ENCODE peak calls at places on chromosomes 12 and 14, in ten cellular contexts. S is T-helper 17 cell; H is naive B cell; T is activated T-cell treated with anti-CD3 and anti-CD28 coated beads, Interleukin-2, amount 50 U/mL, for 4 hours; C is left lung; Q is activated CD8-positive, alpha-beta T cell treated with anti-CD3 and anti-CD28 coated beads for 36 hours; F is CD4-positive, alpha-beta T cell; J is pancreas; Y is CD4-positive, CD25-positive, alpha-beta regulatory T cell; A is T-cell. M is an unnamed sample.

GRCh38 chr14:32202468-32202865 is 602 bp downstream of the RNU6-8 start:
- ATAC-seq in S (no peak), H (no peak), T (no peak), C (peak), Q (no peak), F (no peak), J (no peak), Y (no peak), A (no peak), M (no peak)

GRCh38 chr14:105533811-105534498 is 7.6 kb downstream of the TMEM121 start:
- ATAC-seq in S (no peak), H (no peak), T (no peak), C (no peak), Q (no peak), F (no peak), J (no peak), Y (no peak), A (no peak), M (no peak)

GRCh38 chr12:111757361-111758119 is 9.2 kb upstream of the ALDH2 start:
- ATAC-seq in S (no peak), H (peak), T (no peak), C (peak), Q (peak), F (no peak), J (peak), Y (no peak), A (no peak), M (peak)

GRCh38 chr14:68922201-68922613 is 56.9 kb downstream of the ACTN1 start:
- ATAC-seq in S (no peak), H (no peak), T (no peak), C (no peak), Q (no peak), F (no peak), J (no peak), Y (no peak), A (no peak), M (no peak)

GRCh38 chr12:15688838-15689237 is 100.3 kb downstream of the EPS8 start:
- ATAC-seq in S (no peak), H (no peak), T (no peak), C (peak), Q (no peak), F (no peak), J (no peak), Y (no peak), A (no peak), M (no peak)

GRCh38 chr14:69101331-69101826 is 51.5 kb downstream of the DCAF5 start:
- ATAC-seq in S (peak), H (no peak), T (peak), C (peak), Q (peak), F (peak), J (peak), Y (peak), A (peak), M (no peak)

GRCh38 chr12:54352022-54352531 is 12.2 kb downstream of the GPR84 start:
- ATAC-seq in S (peak), H (peak), T (peak), C (peak), Q (peak), F (peak), J (peak), Y (peak), A (peak), M (no peak)

GRCh38 chr12:56599797-56600196 is 30.3 kb downstream of the BAZ2A start:
- ATAC-seq in S (no peak), H (no peak), T (no peak), C (peak), Q (no peak), F (no peak), J (no peak), Y (no peak), A (no peak), M (no peak)

GRCh38 chr14:40371011-40371410 is 938.8 kb upstream of the FBXO33 start:
- ATAC-seq in S (no peak), H (no peak), T (no peak), C (no peak), Q (no peak), F (no peak), J (no peak), Y (no peak), A (no peak), M (no peak)

GRCh38 chr14:34098985-34099349 is 148.1 kb upstream of the EGLN3 start:
- ATAC-seq in S (no peak), H (no peak), T (no peak), C (no peak), Q (no peak), F (no peak), J (no peak), Y (no peak), A (no peak), M (no peak)

GRCh38 chr12:103495783-103496456 is at the start of gene C12orf42:
- ATAC-seq in S (peak), H (peak), T (peak), C (peak), Q (peak), F (peak), J (peak), Y (peak), A (peak), M (peak)

GRCh38 chr14:22472935-22473854 is 115.8 kb downstream of the DAD1 start:
- ATAC-seq in S (no peak), H (peak), T (no peak), C (peak), Q (no peak), F (no peak), J (peak), Y (no peak), A (no peak), M (peak)

GRCh38 chr12:108772247-108772646 is 40.9 kb upstream of the CORO1C start:
- ATAC-seq in S (no peak), H (peak), T (no peak), C (no peak), Q (no peak), F (no peak), J (no peak), Y (no peak), A (no peak), M (peak)

GRCh38 chr12:9349888-9350885 is 142.0 kb upstream of the PZP start:
- ATAC-seq in S (no peak), H (no peak), T (no peak), C (peak), Q (no peak), F (no peak), J (no peak), Y (no peak), A (no peak), M (no peak)

GRCh38 chr12:64672925-64673409 is 62.7 kb downstream of the RASSF3 start:
- ATAC-seq in S (no peak), H (no peak), T (no peak), C (no peak), Q (no peak), F (no peak), J (peak), Y (no peak), A (no peak), M (no peak)

GRCh38 chr14:60753264-60754126 is 18.9 kb downstream of the MNAT1 start:
- ATAC-seq in S (peak), H (peak), T (peak), C (peak), Q (peak), F (peak), J (no peak), Y (peak), A (peak), M (peak)

GRCh38 chr12:10119072-10119471 is 10.9 kb downstream of the CLEC7A start:
- ATAC-seq in S (no peak), H (no peak), T (no peak), C (peak), Q (no peak), F (no peak), J (no peak), Y (no peak), A (no peak), M (no peak)

GRCh38 chr12:26264215-26264838 is 69.0 kb downstream of the SSPN start:
- ATAC-seq in S (no peak), H (no peak), T (no peak), C (peak), Q (no peak), F (no peak), J (no peak), Y (no peak), A (no peak), M (no peak)

GRCh38 chr12:93107514-93107942 is 178.4 kb upstream of the EEA1 start:
- ATAC-seq in S (no peak), H (no peak), T (no peak), C (no peak), Q (no peak), F (no peak), J (no peak), Y (no peak), A (no peak), M (no peak)

GRCh38 chr14:64654931-64655330 is 49.3 kb upstream of the PLEKHG3 start:
- ATAC-seq in S (no peak), H (no peak), T (no peak), C (peak), Q (no peak), F (no peak), J (no peak), Y (no peak), A (no peak), M (no peak)

GRCh38 chr14:44379292-44379977 is 127.6 kb downstream of the FSCB start:
- ATAC-seq in S (no peak), H (no peak), T (no peak), C (no peak), Q (no peak), F (no peak), J (no peak), Y (no peak), A (no peak), M (no peak)

GRCh38 chr14:75046899-75047298 is 4.4 kb downstream of the MLH3 start:
- ATAC-seq in S (no peak), H (no peak), T (peak), C (no peak), Q (peak), F (no peak), J (no peak), Y (no peak), A (no peak), M (no peak)

GRCh38 chr12:32312049-32312670 is 87.2 kb upstream of the FGD4 start:
- ATAC-seq in S (no peak), H (peak), T (peak), C (peak), Q (no peak), F (peak), J (no peak), Y (no peak), A (peak), M (no peak)

GRCh38 chr12:39752482-39753147 is 133.0 kb upstream of the ABCD2 start:
- ATAC-seq in S (no peak), H (no peak), T (no peak), C (no peak), Q (no peak), F (no peak), J (no peak), Y (no peak), A (no peak), M (no peak)

GRCh38 chr12:124700810-124701594 is 133.6 kb upstream of the NCOR2 start:
- ATAC-seq in S (no peak), H (no peak), T (no peak), C (peak), Q (no peak), F (no peak), J (peak), Y (no peak), A (no peak), M (no peak)

GRCh38 chr12:58957298-58957697 is 37.0 kb upstream of the LRIG3 start:
- ATAC-seq in S (no peak), H (no peak), T (no peak), C (no peak), Q (no peak), F (no peak), J (no peak), Y (no peak), A (no peak), M (no peak)

GRCh38 chr12:122459211-122459610 is 36.7 kb upstream of the CLIP1 start:
- ATAC-seq in S (no peak), H (no peak), T (no peak), C (no peak), Q (no peak), F (no peak), J (no peak), Y (no peak), A (no peak), M (no peak)

GRCh38 chr12:119151445-119151844 is 27.3 kb upstream of the HSPB8 start:
- ATAC-seq in S (no peak), H (no peak), T (no peak), C (no peak), Q (no peak), F (no peak), J (no peak), Y (no peak), A (no peak), M (no peak)

GRCh38 chr14:65846469-65846868 is 433.9 kb downstream of the FUT8 start:
- ATAC-seq in S (peak), H (peak), T (peak), C (no peak), Q (peak), F (peak), J (no peak), Y (peak), A (peak), M (peak)

GRCh38 chr12:39402922-39403321 is 40.0 kb downstream of the KIF21A start:
- ATAC-seq in S (no peak), H (no peak), T (peak), C (peak), Q (peak), F (no peak), J (no peak), Y (no peak), A (no peak), M (no peak)

GRCh38 chr12:105205322-105206048 is 30.5 kb downstream of the APPL2 start:
- ATAC-seq in S (no peak), H (no peak), T (no peak), C (peak), Q (no peak), F (no peak), J (peak), Y (no peak), A (no peak), M (no peak)

GRCh38 chr12:9944404-9944803 is 12.2 kb upstream of the CLEC2A start:
- ATAC-seq in S (no peak), H (no peak), T (no peak), C (no peak), Q (no peak), F (no peak), J (no peak), Y (no peak), A (no peak), M (no peak)